ENCODE peak calls at places on chromosomes 11 and 22, in nine cellular contexts. B, W, H, Z, A, G, N, P and C are unnamed samples.

GRCh38 chr11:134407321-134407828 is 4.7 kb downstream of the B3GAT1 start:
- DNase-seq in B (no peak), W (no peak), H (peak; percentile 19), Z (no peak), A (no peak), G (no peak), N (no peak), P (no peak), C (no peak)

GRCh38 chr11:116990061-116990473 is 108.2 kb downstream of the SIK3 start:
- DNase-seq in B (no peak), W (no peak), H (no peak), Z (no peak), A (peak; percentile 77), G (no peak), N (no peak), P (no peak), C (no peak)

GRCh38 chr11:104366321-104366734 is 202.4 kb upstream of the PDGFD start:
- DNase-seq in B (no peak), W (peak; percentile 29), H (no peak), Z (no peak), A (no peak), G (no peak), N (no peak), P (no peak), C (no peak)

GRCh38 chr22:29727248-29727551 is 7.4 kb downstream of the CABP7 start:
- DNase-seq in B (no peak), W (peak; percentile 79), H (no peak), Z (peak; percentile 51), A (no peak), G (no peak), N (no peak), P (no peak), C (peak; percentile 81)

GRCh38 chr11:18536195-18536594 is 9.5 kb upstream of the TSG101 start:
- DNase-seq in B (no peak), W (no peak), H (no peak), Z (no peak), A (no peak), G (no peak), N (no peak), P (no peak), C (no peak)

GRCh38 chr11:79637219-79637618 is 196.4 kb upstream of the TENM4 start:
- DNase-seq in B (no peak), W (no peak), H (no peak), Z (no peak), A (no peak), G (no peak), N (no peak), P (no peak), C (no peak)

GRCh38 chr22:41746563-41747400 is 47.5 kb downstream of the MEI1 start:
- DNase-seq in B (peak; percentile 28), W (peak; percentile 87), H (peak; percentile 56), Z (peak; percentile 67), A (peak; percentile 45), G (peak; percentile 49), N (peak; percentile 54), P (peak; percentile 42), C (peak; percentile 78)

GRCh38 chr22:48825802-48826520 is 1001.7 kb downstream of the BRD1 start:
- DNase-seq in B (no peak), W (no peak), H (no peak), Z (no peak), A (no peak), G (no peak), N (no peak), P (no peak), C (no peak)

GRCh38 chr11:73177380-73178091 is 35.4 kb upstream of the FCHSD2 start:
- DNase-seq in B (no peak), W (no peak), H (peak; percentile 47), Z (no peak), A (no peak), G (no peak), N (no peak), P (no peak), C (no peak)